ENCODE peak calls at places on chromosomes 4 and X, in four cellular contexts. H, R, S and F are unnamed samples. For H3K27me3, the result is how much of the 10 kb centered on the place peaks cover.

GRCh38 chrX:49710744-49711319 is 15.0 kb upstream of the PAGE1 start:
- DNase-seq in H (no peak), R (no peak), S (no peak), F (peak)

GRCh38 chrX:40154853-40155616 is 57.3 kb upstream of the BCOR start:
- DNase-seq in R (peak), H (no peak), S (peak), F (peak)

GRCh38 chrX:133482345-133483041 is 67.2 kb upstream of the GPC4 start:
- DNase-seq in S (no peak), H (peak), R (peak), F (no peak)

GRCh38 chr4:152138451-152138850 is 377.6 kb upstream of the GATB start:
- DNase-seq in S (no peak), R (no peak), H (no peak), F (no peak)

GRCh38 chrX:32489125-32489524 is 722.2 kb downstream of the DMD start:
- DNase-seq in R (no peak), H (no peak), S (no peak), F (no peak)

GRCh38 chr4:19429684-19430083 is 822.0 kb upstream of the SLIT2 start:
- DNase-seq in H (no peak), S (peak), R (no peak), F (no peak)

GRCh38 chr4:11724731-11725130 is 296.0 kb upstream of the HS3ST1 start:
- DNase-seq in R (no peak), H (peak), S (no peak), F (no peak)

GRCh38 chr4:83993774-83994173 is 457.9 kb downstream of the GPAT3 start:
- DNase-seq in R (no peak), H (no peak), S (peak), F (no peak)

GRCh38 chrX:30652527-30653414 is 452 bp upstream of the GK start:
- DNase-seq in R (peak), H (peak), S (peak), F (peak)

GRCh38 chrX:110287605-110288004 is 30.3 kb downstream of the AMMECR1 start:
- DNase-seq in H (no peak), R (peak), S (no peak), F (no peak)

GRCh38 chr4:111475001-111475400 is 670.3 kb upstream of the FAM241A start:
- DNase-seq in R (peak), H (peak), S (peak), F (peak)

GRCh38 chr4:158090323-158090722 is 82.5 kb downstream of the GASK1B start:
- DNase-seq in S (no peak), R (no peak), H (peak), F (no peak)

GRCh38 chrX:78540171-78540570 is 119.0 kb downstream of the RTL3 start:
- DNase-seq in R (no peak), S (no peak), H (no peak), F (no peak)

GRCh38 chrX:140091276-140091886 is 126.1 kb upstream of the CXorf66 start:
- DNase-seq in H (peak), R (no peak), S (peak), F (no peak)

GRCh38 chrX:105098201-105098600 is 122.3 kb downstream of the TEX13A start:
- DNase-seq in S (no peak), R (no peak), H (no peak), F (no peak)

GRCh38 chrX:76427560-76428242 is at the start of gene MAGEE1:
- DNase-seq in S (peak), R (peak), H (peak), F (peak)

GRCh38 chr4:42555828-42556227 is 101.1 kb downstream of the ATP8A1 start:
- DNase-seq in R (no peak), H (peak), S (no peak), F (no peak)

GRCh38 chr4:138327334-138327733 is 85.2 kb upstream of the SLC7A11 start:
- DNase-seq in S (no peak), R (no peak), H (no peak), F (no peak)

GRCh38 chrX:124818764-124819163 is 472.4 kb downstream of the SH2D1A start:
- DNase-seq in R (no peak), S (no peak), H (no peak), F (no peak)

GRCh38 chr4:109462297-109462696 is 28.7 kb downstream of the SEC24B start:
- DNase-seq in R (no peak), S (no peak), H (peak), F (no peak)

GRCh38 chr4:3879681-3880594 is 113.8 kb downstream of the ADRA2C start:
- DNase-seq in S (no peak), H (no peak), R (no peak), F (no peak)

GRCh38 chr4:188399834-188400233 is 260.6 kb downstream of the TRIML1 start:
- DNase-seq in S (peak), H (no peak), R (no peak), F (peak)

GRCh38 chrX:3244203-3244743 is 102.2 kb downstream of the MXRA5 start:
- DNase-seq in S (no peak), H (peak), R (peak), F (no peak)

GRCh38 chr4:172726001-172726423 is 442.6 kb upstream of the GALNT7 start:
- DNase-seq in S (peak), R (no peak), H (no peak), F (peak)

GRCh38 chr4:42646013-42646784 is 10.7 kb downstream of the ATP8A1 start:
- DNase-seq in H (no peak), S (no peak), R (no peak), F (no peak)

GRCh38 chr4:182960228-182960627 is 43.0 kb upstream of the DCTD start:
- DNase-seq in S (no peak), R (no peak), H (no peak), F (no peak)

GRCh38 chr4:3871181-3871852 is 105.1 kb downstream of the ADRA2C start:
- DNase-seq in H (no peak), S (peak), R (no peak), F (no peak)

GRCh38 chrX:12709047-12709446 is 82.2 kb upstream of the PRPS2 start:
- DNase-seq in H (no peak), S (peak), R (no peak), F (no peak)
- H3K27ac ChIP-seq in H (no peak), S (no peak), R (no peak), F (no peak)

DNA sequence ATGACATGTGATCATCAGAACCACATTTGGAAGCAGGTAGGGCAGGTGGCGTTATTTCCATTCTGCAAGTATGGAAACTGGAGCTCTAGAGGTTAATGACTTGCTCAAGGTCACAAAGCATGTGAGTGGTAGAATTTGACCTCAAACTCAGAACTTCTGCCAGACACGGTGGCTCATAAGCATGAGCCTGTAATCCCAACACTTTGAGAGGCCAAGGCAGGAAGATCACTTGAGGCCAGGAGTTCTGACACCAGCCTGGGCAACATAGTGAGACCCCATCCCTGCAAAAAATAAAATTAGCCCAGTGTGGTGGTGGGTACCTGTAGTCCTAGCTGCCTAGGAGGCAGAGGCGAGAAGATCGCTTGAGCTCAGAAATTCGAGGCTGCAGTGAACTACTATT is 139.2 kb downstream of the PALLD start:
- DNase-seq in H (no peak), R (no peak), S (no peak), F (no peak)
- H3K9ac ChIP-seq in H (no peak), R (peak), S (no peak), F (no peak)

DNA sequence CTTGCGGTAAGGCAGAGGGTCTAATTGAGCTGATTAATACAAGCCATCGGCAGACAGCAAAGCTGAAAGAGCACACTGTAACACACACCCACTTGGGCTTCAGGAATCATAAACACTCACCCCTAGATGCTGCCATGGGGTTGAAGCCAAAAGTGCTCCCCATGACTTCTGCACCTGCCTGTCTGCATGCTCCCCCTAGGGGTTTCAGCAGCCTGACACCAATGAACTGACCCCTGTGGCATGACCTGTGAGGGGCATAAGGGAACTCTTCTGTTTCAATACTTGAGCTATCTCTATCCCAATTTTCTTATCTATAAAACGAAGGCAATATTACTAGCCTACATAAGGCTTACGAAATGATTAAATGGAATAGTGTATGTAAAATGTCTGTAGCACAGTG is 23.0 kb upstream of the IL13RA2 start:
- DNase-seq in R (no peak), H (no peak), S (peak), F (no peak)
- H3K27me3 ChIP-seq in R (under half), H (under half), S (under half), F (under half)

GRCh38 chrX:68252664-68253063 is 180.6 kb downstream of the OPHN1 start:
- DNase-seq in R (no peak), H (no peak), S (no peak), F (no peak)
- H3K27ac ChIP-seq in R (no peak), H (no peak), S (no peak), F (no peak)

DNA sequence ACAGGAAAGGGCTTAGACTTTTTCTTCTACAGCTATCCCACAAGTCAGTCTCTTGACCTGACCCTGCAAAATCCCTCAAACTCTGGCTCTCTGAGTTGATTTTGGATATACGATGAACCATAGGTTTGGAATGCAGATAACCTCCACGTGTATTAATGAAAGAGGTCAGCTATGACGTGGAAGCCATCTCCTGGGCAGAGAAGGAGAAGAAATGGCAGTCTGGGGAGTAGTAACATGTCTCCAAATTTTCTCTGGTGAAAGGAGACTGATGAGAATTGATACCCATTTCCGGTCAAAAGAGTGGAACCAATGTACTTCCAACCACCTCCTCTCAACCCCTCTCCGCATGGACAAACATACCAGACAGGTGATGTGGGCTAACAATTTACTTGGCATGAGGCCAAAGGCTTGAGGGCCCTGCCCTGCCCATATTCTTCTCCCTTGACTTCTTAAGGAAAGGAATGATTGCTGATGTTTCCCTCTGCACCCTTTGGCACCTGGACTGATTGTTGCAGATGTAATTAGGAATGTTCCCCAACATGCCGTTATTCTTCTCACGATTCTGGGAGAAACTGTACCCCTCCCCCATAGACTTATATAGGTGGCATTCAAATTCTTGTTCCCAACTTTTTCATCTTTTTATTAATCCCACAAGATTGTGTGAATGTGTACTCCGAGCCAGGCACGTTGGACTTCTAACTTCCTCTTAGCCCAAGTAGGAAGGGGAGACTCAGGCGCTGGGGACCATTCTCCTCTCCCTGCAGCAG is 580 bp upstream of the PLS3 start:
- DNase-seq in H (peak), S (no peak), R (peak), F (peak)
- H3K9ac ChIP-seq in H (no peak), S (no peak), R (peak), F (no peak)

DNA sequence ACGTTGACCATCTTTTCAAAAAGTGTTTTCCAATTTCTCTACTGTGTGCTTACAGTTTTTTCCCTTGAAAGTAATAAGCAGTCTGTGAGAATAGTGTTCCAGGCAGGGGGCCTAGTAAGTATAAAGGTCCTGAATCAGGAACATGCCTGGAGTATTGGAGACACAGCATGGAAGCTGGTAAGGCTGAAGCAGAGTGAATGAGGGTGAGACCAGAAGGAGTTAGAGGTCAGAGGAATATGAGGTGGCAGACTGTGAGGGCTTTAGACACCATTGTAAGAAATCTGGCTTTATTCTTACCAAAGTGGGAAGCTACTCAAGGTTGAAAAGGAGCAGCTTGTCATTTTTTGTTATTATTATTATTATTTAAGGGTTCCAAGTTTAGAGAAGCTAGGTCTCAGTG is 107.4 kb downstream of the CT47B1 start:
- DNase-seq in S (no peak), H (no peak), R (no peak), F (no peak)
- H3K27me3 ChIP-seq in S (under half), H (under half), R (under half), F (under half)